ENCODE peak calls at places on chromosomes 2 and 18, in four cellular contexts. One of them, this sample, is unnamed.

GRCh38 chr18:21191596-21192307 is 50.3 kb upstream of the GREB1L start:
- DNase-seq in SHP77: peak
- DNase-seq in Calu3: peak
- DNase-seq in activated T-cell treated with anti-CD3 and anti-CD28 coated beads, Interleukin-2, amount 50 U/mL, for 1 hour: no peak
- DNase-seq in this sample: peak

GRCh38 chr2:219570194-219570923 is 980 bp downstream of the OBSL1 start:
- DNase-seq in SHP77: peak
- DNase-seq in Calu3: peak
- DNase-seq in activated T-cell treated with anti-CD3 and anti-CD28 coated beads, Interleukin-2, amount 50 U/mL, for 1 hour: no peak
- DNase-seq in this sample: no peak

GRCh38 chr2:215364157-215365155 is 52.6 kb downstream of the ATIC start:
- DNase-seq in SHP77: no peak
- DNase-seq in Calu3: no peak
- DNase-seq in activated T-cell treated with anti-CD3 and anti-CD28 coated beads, Interleukin-2, amount 50 U/mL, for 1 hour: no peak
- DNase-seq in this sample: no peak

GRCh38 chr18:48442761-48443160 is 33.6 kb upstream of the ZBTB7C start:
- DNase-seq in SHP77: no peak
- DNase-seq in Calu3: no peak
- DNase-seq in activated T-cell treated with anti-CD3 and anti-CD28 coated beads, Interleukin-2, amount 50 U/mL, for 1 hour: no peak
- DNase-seq in this sample: no peak

GRCh38 chr2:144374163-144374661 is 145.7 kb downstream of the ZEB2 start:
- DNase-seq in SHP77: no peak
- DNase-seq in Calu3: no peak
- DNase-seq in activated T-cell treated with anti-CD3 and anti-CD28 coated beads, Interleukin-2, amount 50 U/mL, for 1 hour: no peak
- DNase-seq in this sample: no peak

GRCh38 chr18:62716679-62717058 is 1.3 kb downstream of the PHLPP1 start:
- DNase-seq in SHP77: peak
- DNase-seq in Calu3: peak
- DNase-seq in activated T-cell treated with anti-CD3 and anti-CD28 coated beads, Interleukin-2, amount 50 U/mL, for 1 hour: no peak
- DNase-seq in this sample: peak

GRCh38 chr2:112155331-112156151 is 17.4 kb downstream of the FBLN7 start:
- DNase-seq in SHP77: peak
- DNase-seq in Calu3: no peak
- DNase-seq in activated T-cell treated with anti-CD3 and anti-CD28 coated beads, Interleukin-2, amount 50 U/mL, for 1 hour: peak
- DNase-seq in this sample: no peak

GRCh38 chr2:214201892-214202291 is 209.0 kb upstream of the VWC2L start:
- DNase-seq in SHP77: no peak
- DNase-seq in Calu3: no peak
- DNase-seq in activated T-cell treated with anti-CD3 and anti-CD28 coated beads, Interleukin-2, amount 50 U/mL, for 1 hour: no peak
- DNase-seq in this sample: no peak

GRCh38 chr18:13137939-13138821 is 80.4 kb upstream of the LDLRAD4 start:
- DNase-seq in SHP77: no peak
- DNase-seq in Calu3: peak
- DNase-seq in activated T-cell treated with anti-CD3 and anti-CD28 coated beads, Interleukin-2, amount 50 U/mL, for 1 hour: peak
- DNase-seq in this sample: no peak

GRCh38 chr2:52144588-52144987 is 1112.7 kb upstream of the NRXN1 start:
- DNase-seq in SHP77: no peak
- DNase-seq in Calu3: no peak
- DNase-seq in activated T-cell treated with anti-CD3 and anti-CD28 coated beads, Interleukin-2, amount 50 U/mL, for 1 hour: no peak
- DNase-seq in this sample: no peak

GRCh38 chr2:132503621-132504200 is 87.1 kb downstream of the GPR39 start:
- DNase-seq in SHP77: no peak
- DNase-seq in Calu3: no peak
- DNase-seq in activated T-cell treated with anti-CD3 and anti-CD28 coated beads, Interleukin-2, amount 50 U/mL, for 1 hour: no peak
- DNase-seq in this sample: no peak

GRCh38 chr18:3603460-3604259 is 153.7 kb downstream of the TGIF1 start:
- DNase-seq in SHP77: peak
- DNase-seq in Calu3: peak
- DNase-seq in activated T-cell treated with anti-CD3 and anti-CD28 coated beads, Interleukin-2, amount 50 U/mL, for 1 hour: peak
- DNase-seq in this sample: no peak

This sample was measured in NCI-H1092.